ENCODE peak calls at places on chromosomes 5 and 9, in four cellular contexts. C is PC-3, I is GM23338, Y is neural progenitor cell. L is an unnamed sample.

GRCh38 chr9:115118471-115119156 is 657 bp upstream of the TNC start:
- DNase-seq in Y (peak; percentile 96), I (peak; percentile 75), C (peak; percentile 96), L (no peak)

GRCh38 chr5:43616535-43616934 is 13.6 kb downstream of the NNT start:
- DNase-seq in I (no peak), C (no peak), Y (no peak), L (no peak)

GRCh38 chr5:54701179-54701578 is 183.6 kb downstream of the SNX18 start:
- DNase-seq in C (peak; percentile 94), Y (no peak), I (peak; percentile 24), L (no peak)

GRCh38 chr9:133957328-133957727 is 34.8 kb downstream of the VAV2 start:
- DNase-seq in I (no peak), C (no peak), Y (no peak), L (no peak)

GRCh38 chr5:158414780-158415179 is 555.8 kb upstream of the CLINT1 start:
- DNase-seq in I (no peak), Y (no peak), C (peak; percentile 60), L (no peak)

GRCh38 chr9:136109351-136110081 is 9.2 kb downstream of the TMEM250 start:
- DNase-seq in Y (peak; percentile 88), C (peak; percentile 89), I (peak; percentile 85), L (peak; percentile 95)

GRCh38 chr5:82107277-82107676 is 135.5 kb downstream of the ATG10 start:
- DNase-seq in I (peak; percentile 23), C (peak; percentile 30), Y (peak; percentile 59), L (peak; percentile 29)

GRCh38 chr9:93473411-93473810 is 20.0 kb upstream of the FAM120AOS start:
- DNase-seq in C (peak; percentile 84), I (no peak), Y (no peak), L (no peak)

GRCh38 chr5:109164001-109164400 is 245.8 kb downstream of the PJA2 start:
- DNase-seq in I (no peak), Y (no peak), C (no peak), L (no peak)

GRCh38 chr9:89542461-89543021 is 44.6 kb upstream of the SEMA4D start:
- DNase-seq in C (no peak), Y (no peak), I (no peak), L (peak; percentile 92)

GRCh38 chr5:143261748-143262392 is 141.6 kb downstream of the NR3C1 start:
- DNase-seq in I (no peak), Y (no peak), C (peak; percentile 73), L (no peak)

GRCh38 chr9:121599186-121599871 is 52.1 kb upstream of the DAB2IP start:
- DNase-seq in C (peak; percentile 85), I (peak; percentile 96), Y (peak; percentile 97), L (no peak)

GRCh38 chr5:137497396-137498290 is 1.5 kb downstream of the SPOCK1 start:
- DNase-seq in Y (no peak), I (peak; percentile 40), C (peak; percentile 10), L (no peak)

GRCh38 chr9:129863059-129863690 is 27.9 kb downstream of the USP20 start:
- DNase-seq in Y (no peak), C (no peak), I (no peak), L (no peak)
- TF ChIP-seq EZH2phosphoT487 in Y (no peak), C (no peak), I (no peak), L (no peak)

GRCh38 chr9:127047971-127048370 is 74.5 kb downstream of the ANGPTL2 start:
- DNase-seq in I (no peak), Y (no peak), C (no peak), L (no peak)
- H3K27ac ChIP-seq in I (no peak overlapping the region), Y (no peak overlapping the region), C (peak overlapping the region; percentile 83), L (peak overlapping the region; percentile 52)

DNA sequence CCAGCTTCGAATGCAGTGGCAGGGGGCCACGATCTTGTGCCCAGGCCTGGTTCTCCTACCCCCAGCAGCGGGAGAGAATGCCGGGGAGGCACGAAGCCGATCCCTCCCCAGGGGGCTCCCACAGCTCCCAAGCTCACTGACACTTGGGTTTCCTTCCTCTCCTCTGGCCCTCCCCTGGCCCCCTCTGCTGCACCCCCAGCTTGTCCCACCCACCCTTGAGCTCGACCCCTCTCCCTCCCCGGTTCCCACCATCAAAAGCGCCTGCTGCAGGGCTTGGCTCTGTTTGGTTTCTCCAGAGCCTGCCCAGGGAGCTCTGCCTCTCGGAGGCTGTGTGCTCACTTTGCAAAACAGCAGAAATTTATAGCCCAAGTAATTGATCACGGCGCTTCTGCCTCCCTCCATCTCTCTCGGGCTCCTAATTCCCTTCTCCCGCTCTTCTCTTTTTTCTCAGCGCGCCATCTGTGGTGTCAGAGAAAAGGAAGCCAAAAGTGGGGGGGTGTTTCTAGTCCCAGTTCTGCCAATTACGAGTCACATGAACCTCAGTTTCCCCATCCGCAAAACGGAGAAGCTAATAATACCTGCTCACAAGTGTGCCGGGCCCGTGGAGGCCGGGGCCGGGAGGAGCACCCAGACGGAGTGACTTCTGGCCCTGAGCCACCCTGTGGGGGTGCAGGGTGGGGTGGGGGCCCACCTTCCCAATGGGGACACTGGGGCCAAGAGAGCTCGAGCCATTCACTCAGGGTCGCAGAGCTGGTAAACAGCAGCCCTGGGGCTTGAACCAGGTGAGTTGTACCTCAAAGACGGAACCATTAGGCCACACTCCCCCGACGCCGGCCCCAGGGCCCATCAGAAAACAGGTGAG is 141.2 kb upstream of the IER5L start:
- DNase-seq in Y (no peak), C (no peak), I (no peak), L (no peak)
- TF ChIP-seq EZH2 in Y (no peak), C (no peak), I (no peak), L (no peak)

GRCh38 chr5:179158556-179158955 is 98.4 kb downstream of the ZNF354C start:
- DNase-seq in Y (no peak), C (no peak), I (no peak), L (no peak)
- TF ChIP-seq EZH2phosphoT487 in Y (no peak), C (no peak), I (no peak), L (no peak)

GRCh38 chr5:160165137-160166068 is 46.2 kb upstream of the PWWP2A start:
- DNase-seq in I (peak; percentile 94), C (peak; percentile 98), Y (peak; percentile 83), L (no peak)
- H3K27ac ChIP-seq in I (peak overlapping the region; percentile 91), C (peak overlapping the region; percentile 90), Y (peak overlapping the region; percentile 65), L (no peak overlapping the region)

GRCh38 chr5:179115307-179115706 is 55.1 kb downstream of the ZNF354C start:
- DNase-seq in I (no peak), C (no peak), Y (no peak), L (no peak)
- TF ChIP-seq EZH2 in I (no peak), C (no peak), Y (no peak), L (no peak)

GRCh38 chr5:87408219-87408618 is 4.5 kb downstream of the CCNH start:
- DNase-seq in I (no peak), C (no peak), Y (no peak), L (no peak)

GRCh38 chr5:87411586-87412416 is 929 bp downstream of the CCNH start:
- DNase-seq in I (peak; percentile 18), Y (peak; percentile 21), C (peak; percentile 53), L (peak; percentile 42)

GRCh38 chr5:87413116-87413645 is 451 bp upstream of the CCNH start:
- DNase-seq in Y (peak; percentile 6), C (peak; percentile 21), I (peak; percentile 15), L (no peak)

GRCh38 chr5:87412417-87413115 is at the start of gene CCNH:
- DNase-seq in I (peak; percentile 100), C (peak; percentile 100), Y (peak; percentile 99), L (peak; percentile 99)

DNA sequence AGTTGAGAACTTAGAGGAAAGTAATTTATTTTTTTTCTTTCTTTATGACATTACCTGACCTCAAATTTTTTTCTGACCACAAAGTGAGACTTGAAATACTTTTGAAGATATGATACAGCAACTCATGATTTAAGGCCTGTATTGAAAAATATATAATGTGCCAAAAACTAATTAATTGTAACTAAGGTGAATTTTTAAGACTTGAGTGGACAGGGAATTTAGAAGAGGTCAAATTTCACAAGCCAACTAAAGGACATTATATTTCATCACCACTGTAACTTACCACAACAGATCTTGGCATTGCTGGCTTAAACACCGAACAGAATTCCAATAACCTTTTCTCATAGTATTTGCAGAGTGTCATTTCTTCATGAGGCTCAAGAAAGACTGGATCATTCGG is 1.8 kb downstream of the CCNH start:
- DNase-seq in Y (no peak), I (no peak), C (peak; percentile 46), L (no peak)
- TF ChIP-seq EZH2phosphoT487 in Y (no peak), I (no peak), C (no peak), L (no peak)

GRCh38 chr9:125486109-125486508 is 220.9 kb downstream of the MAPKAP1 start:
- DNase-seq in I (no peak), C (no peak), Y (no peak), L (no peak)
- H3K27ac ChIP-seq in I (no peak overlapping the region), C (no peak overlapping the region), Y (no peak overlapping the region), L (no peak overlapping the region)

GRCh38 chr9:130537346-130538050 is 41.9 kb upstream of the FUBP3 start:
- DNase-seq in C (peak; percentile 8), Y (no peak), I (no peak), L (no peak)
- TF ChIP-seq EZH2 in C (no peak), Y (no peak), I (no peak), L (no peak)

GRCh38 chr9:131755541-131756198 is 15.8 kb upstream of the RAPGEF1 start:
- DNase-seq in I (peak; percentile 96), Y (peak; percentile 93), C (peak; percentile 77), L (peak; percentile 87)
- TF ChIP-seq EZH2phosphoT487 in I (no peak), Y (no peak), C (no peak), L (no peak)

L was measured in MM.1S.